ENCODE peak calls at places on chromosomes 4 and X, in eight cellular contexts. One of them, this sample, is unnamed.

GRCh38 chr4:78776031-78776728 is at the start of gene BMP2K:
- DNase-seq in MG63: peak
- DNase-seq in CD4-positive, CD25-positive, alpha-beta regulatory T cell: peak
- DNase-seq in right cardiac atrium: peak
- DNase-seq in fibroblast of villous mesenchyme: peak
- DNase-seq in fibroblast of pulmonary artery: peak
- DNase-seq in sigmoid colon: peak
- DNase-seq in AG04449: no peak
- DNase-seq in this sample: peak

GRCh38 chr4:78720151-78720726 is 55.9 kb upstream of the BMP2K start:
- DNase-seq in MG63: no peak
- DNase-seq in CD4-positive, CD25-positive, alpha-beta regulatory T cell: no peak
- DNase-seq in right cardiac atrium: no peak
- DNase-seq in fibroblast of villous mesenchyme: no peak
- DNase-seq in fibroblast of pulmonary artery: no peak
- DNase-seq in sigmoid colon: no peak
- DNase-seq in AG04449: no peak
- DNase-seq in this sample: no peak

GRCh38 chrX:150269613-150270254 is 93.4 kb upstream of the MAMLD1 start:
- DNase-seq in MG63: no peak
- DNase-seq in CD4-positive, CD25-positive, alpha-beta regulatory T cell: no peak
- DNase-seq in right cardiac atrium: no peak
- DNase-seq in fibroblast of villous mesenchyme: no peak
- DNase-seq in fibroblast of pulmonary artery: peak
- DNase-seq in sigmoid colon: no peak
- DNase-seq in AG04449: no peak
- DNase-seq in this sample: no peak

GRCh38 chr4:17058506-17058905 is 160.1 kb upstream of the LDB2 start:
- DNase-seq in MG63: peak
- DNase-seq in CD4-positive, CD25-positive, alpha-beta regulatory T cell: no peak
- DNase-seq in right cardiac atrium: peak
- DNase-seq in fibroblast of villous mesenchyme: no peak
- DNase-seq in fibroblast of pulmonary artery: no peak
- DNase-seq in sigmoid colon: no peak
- DNase-seq in AG04449: no peak
- DNase-seq in this sample: peak

GRCh38 chr4:52873191-52873590 is 11.1 kb downstream of the RASL11B start:
- DNase-seq in MG63: no peak
- DNase-seq in CD4-positive, CD25-positive, alpha-beta regulatory T cell: no peak
- DNase-seq in right cardiac atrium: no peak
- DNase-seq in fibroblast of villous mesenchyme: no peak
- DNase-seq in fibroblast of pulmonary artery: no peak
- DNase-seq in sigmoid colon: no peak
- DNase-seq in AG04449: no peak
- DNase-seq in this sample: no peak

GRCh38 chr4:76589402-76589801 is 154.4 kb downstream of the SHROOM3 start:
- DNase-seq in MG63: peak
- DNase-seq in CD4-positive, CD25-positive, alpha-beta regulatory T cell: no peak
- DNase-seq in right cardiac atrium: no peak
- DNase-seq in fibroblast of villous mesenchyme: peak
- DNase-seq in fibroblast of pulmonary artery: peak
- DNase-seq in sigmoid colon: no peak
- DNase-seq in AG04449: peak
- DNase-seq in this sample: peak

GRCh38 chr4:183571350-183572076 is 66.7 kb downstream of the ING2 start:
- DNase-seq in MG63: peak
- DNase-seq in CD4-positive, CD25-positive, alpha-beta regulatory T cell: no peak
- DNase-seq in right cardiac atrium: no peak
- DNase-seq in fibroblast of villous mesenchyme: peak
- DNase-seq in fibroblast of pulmonary artery: peak
- DNase-seq in sigmoid colon: no peak
- DNase-seq in AG04449: no peak
- DNase-seq in this sample: peak

GRCh38 chr4:67714248-67714583 is 13.3 kb upstream of the UBA6 start:
- DNase-seq in MG63: no peak
- DNase-seq in CD4-positive, CD25-positive, alpha-beta regulatory T cell: no peak
- DNase-seq in right cardiac atrium: no peak
- DNase-seq in fibroblast of villous mesenchyme: no peak
- DNase-seq in fibroblast of pulmonary artery: no peak
- DNase-seq in sigmoid colon: no peak
- DNase-seq in AG04449: no peak
- DNase-seq in this sample: no peak

GRCh38 chr4:39522068-39522467 is 5.2 kb downstream of the UGDH start:
- DNase-seq in MG63: no peak
- DNase-seq in CD4-positive, CD25-positive, alpha-beta regulatory T cell: no peak
- DNase-seq in right cardiac atrium: no peak
- DNase-seq in fibroblast of villous mesenchyme: no peak
- DNase-seq in fibroblast of pulmonary artery: no peak
- DNase-seq in sigmoid colon: no peak
- DNase-seq in AG04449: no peak
- DNase-seq in this sample: no peak

GRCh38 chr4:151356510-151356909 is 31.1 kb upstream of the SH3D19 start:
- DNase-seq in MG63: peak
- DNase-seq in CD4-positive, CD25-positive, alpha-beta regulatory T cell: no peak
- DNase-seq in right cardiac atrium: no peak
- DNase-seq in fibroblast of villous mesenchyme: no peak
- DNase-seq in fibroblast of pulmonary artery: peak
- DNase-seq in sigmoid colon: no peak
- DNase-seq in AG04449: no peak
- DNase-seq in this sample: no peak

GRCh38 chrX:111040377-111041017 is 55.5 kb upstream of the PAK3 start:
- DNase-seq in MG63: no peak
- DNase-seq in CD4-positive, CD25-positive, alpha-beta regulatory T cell: no peak
- DNase-seq in right cardiac atrium: no peak
- DNase-seq in fibroblast of villous mesenchyme: peak
- DNase-seq in fibroblast of pulmonary artery: peak
- DNase-seq in sigmoid colon: no peak
- DNase-seq in AG04449: no peak
- DNase-seq in this sample: no peak

GRCh38 chrX:31969714-31970113 is 897.9 kb upstream of the FTHL17 start:
- DNase-seq in MG63: no peak
- DNase-seq in CD4-positive, CD25-positive, alpha-beta regulatory T cell: no peak
- DNase-seq in right cardiac atrium: no peak
- DNase-seq in fibroblast of villous mesenchyme: no peak
- DNase-seq in fibroblast of pulmonary artery: no peak
- DNase-seq in sigmoid colon: no peak
- DNase-seq in AG04449: no peak
- DNase-seq in this sample: no peak

GRCh38 chrX:47158131-47158530 is 13.1 kb downstream of the RBM10 start:
- DNase-seq in MG63: no peak
- DNase-seq in CD4-positive, CD25-positive, alpha-beta regulatory T cell: no peak
- DNase-seq in right cardiac atrium: no peak
- DNase-seq in fibroblast of villous mesenchyme: no peak
- DNase-seq in fibroblast of pulmonary artery: no peak
- DNase-seq in sigmoid colon: peak
- DNase-seq in AG04449: no peak
- DNase-seq in this sample: no peak

GRCh38 chrX:107747596-107748161 is 27.9 kb downstream of the TSC22D3 start:
- DNase-seq in MG63: peak
- DNase-seq in CD4-positive, CD25-positive, alpha-beta regulatory T cell: no peak
- DNase-seq in right cardiac atrium: no peak
- DNase-seq in fibroblast of villous mesenchyme: peak
- DNase-seq in fibroblast of pulmonary artery: peak
- DNase-seq in sigmoid colon: no peak
- DNase-seq in AG04449: no peak
- DNase-seq in this sample: peak

GRCh38 chr4:77761595-77761994 is 57.6 kb downstream of the CNOT6L start:
- DNase-seq in MG63: no peak
- DNase-seq in CD4-positive, CD25-positive, alpha-beta regulatory T cell: no peak
- DNase-seq in right cardiac atrium: no peak
- DNase-seq in fibroblast of villous mesenchyme: no peak
- DNase-seq in fibroblast of pulmonary artery: no peak
- DNase-seq in sigmoid colon: no peak
- DNase-seq in AG04449: no peak
- DNase-seq in this sample: no peak

GRCh38 chrX:134026732-134027311 is 41.4 kb upstream of the GPC3 start:
- DNase-seq in MG63: peak
- DNase-seq in CD4-positive, CD25-positive, alpha-beta regulatory T cell: peak
- DNase-seq in right cardiac atrium: no peak
- DNase-seq in fibroblast of villous mesenchyme: peak
- DNase-seq in fibroblast of pulmonary artery: peak
- DNase-seq in sigmoid colon: peak
- DNase-seq in AG04449: no peak
- DNase-seq in this sample: peak

GRCh38 chrX:65866146-65866545 is 173.7 kb downstream of the VSIG4 start:
- DNase-seq in MG63: no peak
- DNase-seq in CD4-positive, CD25-positive, alpha-beta regulatory T cell: no peak
- DNase-seq in right cardiac atrium: no peak
- DNase-seq in fibroblast of villous mesenchyme: no peak
- DNase-seq in fibroblast of pulmonary artery: no peak
- DNase-seq in sigmoid colon: no peak
- DNase-seq in AG04449: no peak
- DNase-seq in this sample: no peak

GRCh38 chrX:141176586-141177451 is at the start of gene LDOC1:
- DNase-seq in MG63: peak
- DNase-seq in CD4-positive, CD25-positive, alpha-beta regulatory T cell: peak
- DNase-seq in right cardiac atrium: peak
- DNase-seq in fibroblast of villous mesenchyme: peak
- DNase-seq in fibroblast of pulmonary artery: peak
- DNase-seq in sigmoid colon: peak
- DNase-seq in AG04449: no peak
- DNase-seq in this sample: peak
- H3K4me3 ChIP-seq in MG63: peak
- H3K4me3 ChIP-seq in CD4-positive, CD25-positive, alpha-beta regulatory T cell: peak
- H3K4me3 ChIP-seq in right cardiac atrium: peak
- H3K4me3 ChIP-seq in fibroblast of villous mesenchyme: peak
- H3K4me3 ChIP-seq in fibroblast of pulmonary artery: peak
- H3K4me3 ChIP-seq in sigmoid colon: peak
- H3K4me3 ChIP-seq in AG04449: peak
- H3K4me3 ChIP-seq in this sample: peak

GRCh38 chrX:68834371-68835103 is 5.7 kb downstream of the EFNB1 start:
- DNase-seq in MG63: no peak
- DNase-seq in CD4-positive, CD25-positive, alpha-beta regulatory T cell: no peak
- DNase-seq in right cardiac atrium: no peak
- DNase-seq in fibroblast of villous mesenchyme: no peak
- DNase-seq in fibroblast of pulmonary artery: no peak
- DNase-seq in sigmoid colon: peak
- DNase-seq in AG04449: no peak
- DNase-seq in this sample: no peak

GRCh38 chrX:68833448-68833805 is 4.6 kb downstream of the EFNB1 start:
- DNase-seq in MG63: no peak
- DNase-seq in CD4-positive, CD25-positive, alpha-beta regulatory T cell: no peak
- DNase-seq in right cardiac atrium: no peak
- DNase-seq in fibroblast of villous mesenchyme: no peak
- DNase-seq in fibroblast of pulmonary artery: no peak
- DNase-seq in sigmoid colon: peak
- DNase-seq in AG04449: no peak
- DNase-seq in this sample: no peak

GRCh38 chrX:68835104-68835442 is 6.3 kb downstream of the EFNB1 start:
- DNase-seq in MG63: no peak
- DNase-seq in CD4-positive, CD25-positive, alpha-beta regulatory T cell: no peak
- DNase-seq in right cardiac atrium: no peak
- DNase-seq in fibroblast of villous mesenchyme: no peak
- DNase-seq in fibroblast of pulmonary artery: no peak
- DNase-seq in sigmoid colon: peak
- DNase-seq in AG04449: no peak
- DNase-seq in this sample: no peak

GRCh38 chrX:68832516-68833447 is 4.0 kb downstream of the EFNB1 start:
- DNase-seq in MG63: no peak
- DNase-seq in CD4-positive, CD25-positive, alpha-beta regulatory T cell: no peak
- DNase-seq in right cardiac atrium: no peak
- DNase-seq in fibroblast of villous mesenchyme: no peak
- DNase-seq in fibroblast of pulmonary artery: no peak
- DNase-seq in sigmoid colon: peak
- DNase-seq in AG04449: no peak
- DNase-seq in this sample: no peak

GRCh38 chrX:68833855-68834331 is 5.1 kb downstream of the EFNB1 start:
- DNase-seq in MG63: no peak
- DNase-seq in CD4-positive, CD25-positive, alpha-beta regulatory T cell: no peak
- DNase-seq in right cardiac atrium: no peak
- DNase-seq in fibroblast of villous mesenchyme: no peak
- DNase-seq in fibroblast of pulmonary artery: no peak
- DNase-seq in sigmoid colon: peak
- DNase-seq in AG04449: no peak
- DNase-seq in this sample: no peak
- H3K4me3 ChIP-seq in MG63: no peak
- H3K4me3 ChIP-seq in CD4-positive, CD25-positive, alpha-beta regulatory T cell: no peak
- H3K4me3 ChIP-seq in right cardiac atrium: no peak
- H3K4me3 ChIP-seq in fibroblast of villous mesenchyme: no peak
- H3K4me3 ChIP-seq in fibroblast of pulmonary artery: no peak
- H3K4me3 ChIP-seq in sigmoid colon: no peak
- H3K4me3 ChIP-seq in AG04449: no peak
- H3K4me3 ChIP-seq in this sample: no peak

GRCh38 chrX:137684591-137684990 is 118.7 kb downstream of the ZIC3 start:
- DNase-seq in MG63: no peak
- DNase-seq in CD4-positive, CD25-positive, alpha-beta regulatory T cell: no peak
- DNase-seq in right cardiac atrium: no peak
- DNase-seq in fibroblast of villous mesenchyme: no peak
- DNase-seq in fibroblast of pulmonary artery: no peak
- DNase-seq in sigmoid colon: no peak
- DNase-seq in AG04449: no peak
- DNase-seq in this sample: no peak
- H3K4me3 ChIP-seq in MG63: no peak
- H3K4me3 ChIP-seq in CD4-positive, CD25-positive, alpha-beta regulatory T cell: no peak
- H3K4me3 ChIP-seq in right cardiac atrium: no peak
- H3K4me3 ChIP-seq in fibroblast of villous mesenchyme: no peak
- H3K4me3 ChIP-seq in fibroblast of pulmonary artery: no peak
- H3K4me3 ChIP-seq in sigmoid colon: no peak
- H3K4me3 ChIP-seq in AG04449: no peak
- H3K4me3 ChIP-seq in this sample: no peak

GRCh38 chrX:10619311-10620015 is 922 bp downstream of the MID1 start:
- DNase-seq in MG63: no peak
- DNase-seq in CD4-positive, CD25-positive, alpha-beta regulatory T cell: no peak
- DNase-seq in right cardiac atrium: no peak
- DNase-seq in fibroblast of villous mesenchyme: peak
- DNase-seq in fibroblast of pulmonary artery: peak
- DNase-seq in sigmoid colon: no peak
- DNase-seq in AG04449: no peak
- DNase-seq in this sample: peak

GRCh38 chrX:10618911-10619310 is 1.5 kb downstream of the MID1 start:
- DNase-seq in MG63: no peak
- DNase-seq in CD4-positive, CD25-positive, alpha-beta regulatory T cell: no peak
- DNase-seq in right cardiac atrium: no peak
- DNase-seq in fibroblast of villous mesenchyme: peak
- DNase-seq in fibroblast of pulmonary artery: no peak
- DNase-seq in sigmoid colon: no peak
- DNase-seq in AG04449: no peak
- DNase-seq in this sample: peak

GRCh38 chrX:10617186-10617963 is 3.0 kb downstream of the MID1 start:
- DNase-seq in MG63: no peak
- DNase-seq in CD4-positive, CD25-positive, alpha-beta regulatory T cell: no peak
- DNase-seq in right cardiac atrium: no peak
- DNase-seq in fibroblast of villous mesenchyme: no peak
- DNase-seq in fibroblast of pulmonary artery: no peak
- DNase-seq in sigmoid colon: no peak
- DNase-seq in AG04449: no peak
- DNase-seq in this sample: no peak

GRCh38 chrX:10615931-10616780 is 4.2 kb downstream of the MID1 start:
- DNase-seq in MG63: peak
- DNase-seq in CD4-positive, CD25-positive, alpha-beta regulatory T cell: no peak
- DNase-seq in right cardiac atrium: peak
- DNase-seq in fibroblast of villous mesenchyme: peak
- DNase-seq in fibroblast of pulmonary artery: peak
- DNase-seq in sigmoid colon: peak
- DNase-seq in AG04449: no peak
- DNase-seq in this sample: peak

DNA sequence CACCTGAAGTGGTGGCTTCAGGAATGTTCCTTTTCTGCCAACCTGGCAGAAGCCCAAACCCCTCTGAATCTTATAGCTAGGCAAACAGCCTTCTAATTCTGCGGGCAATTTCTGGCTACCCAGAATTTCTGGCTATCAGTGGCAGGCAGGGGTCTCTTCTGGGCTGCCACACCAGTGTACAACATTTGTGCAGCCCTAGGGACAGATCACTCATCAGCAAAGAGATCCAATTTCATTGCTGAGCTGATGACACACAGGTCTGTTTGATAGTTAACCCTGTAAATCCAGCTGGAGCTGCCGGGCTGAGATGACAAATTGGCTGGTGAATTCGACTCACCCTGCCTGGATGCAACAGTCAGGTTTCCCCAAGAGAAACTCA is 2.4 kb downstream of the MID1 start:
- DNase-seq in MG63: peak
- DNase-seq in CD4-positive, CD25-positive, alpha-beta regulatory T cell: no peak
- DNase-seq in right cardiac atrium: no peak
- DNase-seq in fibroblast of villous mesenchyme: no peak
- DNase-seq in fibroblast of pulmonary artery: no peak
- DNase-seq in sigmoid colon: no peak
- DNase-seq in AG04449: no peak
- DNase-seq in this sample: peak
- H3K4me3 ChIP-seq in MG63: peak
- H3K4me3 ChIP-seq in CD4-positive, CD25-positive, alpha-beta regulatory T cell: no peak
- H3K4me3 ChIP-seq in right cardiac atrium: peak
- H3K4me3 ChIP-seq in fibroblast of villous mesenchyme: no peak
- H3K4me3 ChIP-seq in fibroblast of pulmonary artery: peak
- H3K4me3 ChIP-seq in sigmoid colon: peak
- H3K4me3 ChIP-seq in AG04449: peak
- H3K4me3 ChIP-seq in this sample: peak